ENCODE peak calls at places on chromosomes 13 and 19, in nine cellular contexts. One of them, this sample, is unnamed.

GRCh38 chr13:30307194-30307965 is at the start of gene KATNAL1:
- DNase-seq in retina: peak; percentile 98
- DNase-seq in NCI-H774: peak; percentile 59
- DNase-seq in GM23338: peak; percentile 83
- DNase-seq in CD8-positive, alpha-beta T cell: peak; percentile 80
- DNase-seq in stimulated activated CD4-positive, alpha-beta T cell treated with anti-CD3 and anti-CD28 coated beads, Interleukin-4, amount 100 ng/mL, for 24 hours: peak; percentile 72
- DNase-seq in T-helper 1 cell: peak; percentile 63
- DNase-seq in left lobe of liver: peak; percentile 84
- DNase-seq in T-helper 17 cell: peak; percentile 78
- DNase-seq in this sample: peak; percentile 79

GRCh38 chr13:99269627-99270252 is 11.6 kb upstream of the GPR18 start:
- DNase-seq in T-helper 1 cell: no peak
- DNase-seq in left lobe of liver: no peak
- DNase-seq in T-helper 17 cell: no peak
- DNase-seq in retina: no peak
- DNase-seq in CD8-positive, alpha-beta T cell: no peak
- DNase-seq in stimulated activated CD4-positive, alpha-beta T cell treated with anti-CD3 and anti-CD28 coated beads, Interleukin-4, amount 100 ng/mL, for 24 hours: peak; percentile 35
- DNase-seq in NCI-H774: no peak
- DNase-seq in GM23338: peak; percentile 41
- DNase-seq in this sample: peak; percentile 48

GRCh38 chr13:103188688-103189326 is 122.6 kb upstream of the SLC10A2 start:
- DNase-seq in CD8-positive, alpha-beta T cell: no peak
- DNase-seq in NCI-H774: no peak
- DNase-seq in T-helper 17 cell: no peak
- DNase-seq in stimulated activated CD4-positive, alpha-beta T cell treated with anti-CD3 and anti-CD28 coated beads, Interleukin-4, amount 100 ng/mL, for 24 hours: no peak
- DNase-seq in left lobe of liver: no peak
- DNase-seq in retina: peak; percentile 39
- DNase-seq in GM23338: peak; percentile 57
- DNase-seq in T-helper 1 cell: no peak
- DNase-seq in this sample: no peak

GRCh38 chr13:40170982-40171381 is 495.5 kb downstream of the FOXO1 start:
- DNase-seq in T-helper 17 cell: no peak
- DNase-seq in stimulated activated CD4-positive, alpha-beta T cell treated with anti-CD3 and anti-CD28 coated beads, Interleukin-4, amount 100 ng/mL, for 24 hours: peak; percentile 66
- DNase-seq in retina: no peak
- DNase-seq in GM23338: no peak
- DNase-seq in NCI-H774: no peak
- DNase-seq in CD8-positive, alpha-beta T cell: no peak
- DNase-seq in T-helper 1 cell: no peak
- DNase-seq in left lobe of liver: no peak
- DNase-seq in this sample: no peak

GRCh38 chr13:93226623-93227279 is at the start of gene GPC6:
- DNase-seq in T-helper 17 cell: no peak
- DNase-seq in left lobe of liver: peak; percentile 61
- DNase-seq in T-helper 1 cell: no peak
- DNase-seq in NCI-H774: peak; percentile 50
- DNase-seq in stimulated activated CD4-positive, alpha-beta T cell treated with anti-CD3 and anti-CD28 coated beads, Interleukin-4, amount 100 ng/mL, for 24 hours: no peak
- DNase-seq in CD8-positive, alpha-beta T cell: no peak
- DNase-seq in GM23338: peak; percentile 88
- DNase-seq in retina: no peak
- DNase-seq in this sample: peak; percentile 88

GRCh38 chr19:6232567-6232966 is 47.2 kb downstream of the MLLT1 start:
- DNase-seq in GM23338: no peak
- DNase-seq in retina: no peak
- DNase-seq in left lobe of liver: no peak
- DNase-seq in T-helper 17 cell: no peak
- DNase-seq in T-helper 1 cell: no peak
- DNase-seq in NCI-H774: no peak
- DNase-seq in stimulated activated CD4-positive, alpha-beta T cell treated with anti-CD3 and anti-CD28 coated beads, Interleukin-4, amount 100 ng/mL, for 24 hours: no peak
- DNase-seq in CD8-positive, alpha-beta T cell: no peak
- DNase-seq in this sample: peak; percentile 94

GRCh38 chr19:33268162-33268991 is 34.0 kb downstream of the CEBPA start:
- DNase-seq in T-helper 17 cell: no peak
- DNase-seq in CD8-positive, alpha-beta T cell: no peak
- DNase-seq in GM23338: no peak
- DNase-seq in NCI-H774: no peak
- DNase-seq in T-helper 1 cell: no peak
- DNase-seq in retina: no peak
- DNase-seq in stimulated activated CD4-positive, alpha-beta T cell treated with anti-CD3 and anti-CD28 coated beads, Interleukin-4, amount 100 ng/mL, for 24 hours: no peak
- DNase-seq in left lobe of liver: no peak
- DNase-seq in this sample: no peak

GRCh38 chr19:5447700-5448311 is 7.4 kb upstream of the ZNRF4 start:
- DNase-seq in T-helper 17 cell: no peak
- DNase-seq in NCI-H774: no peak
- DNase-seq in left lobe of liver: no peak
- DNase-seq in GM23338: no peak
- DNase-seq in CD8-positive, alpha-beta T cell: no peak
- DNase-seq in stimulated activated CD4-positive, alpha-beta T cell treated with anti-CD3 and anti-CD28 coated beads, Interleukin-4, amount 100 ng/mL, for 24 hours: no peak
- DNase-seq in T-helper 1 cell: no peak
- DNase-seq in retina: no peak
- DNase-seq in this sample: peak; percentile 16

GRCh38 chr13:21399741-21400140 is 59.4 kb downstream of the ZDHHC20 start:
- DNase-seq in T-helper 1 cell: no peak
- DNase-seq in retina: no peak
- DNase-seq in NCI-H774: no peak
- DNase-seq in T-helper 17 cell: no peak
- DNase-seq in stimulated activated CD4-positive, alpha-beta T cell treated with anti-CD3 and anti-CD28 coated beads, Interleukin-4, amount 100 ng/mL, for 24 hours: no peak
- DNase-seq in CD8-positive, alpha-beta T cell: no peak
- DNase-seq in GM23338: no peak
- DNase-seq in left lobe of liver: no peak
- DNase-seq in this sample: peak; percentile 31

GRCh38 chr19:48510421-48511268 is 990 bp downstream of the LMTK3 start:
- DNase-seq in stimulated activated CD4-positive, alpha-beta T cell treated with anti-CD3 and anti-CD28 coated beads, Interleukin-4, amount 100 ng/mL, for 24 hours: peak; percentile 80
- DNase-seq in NCI-H774: peak; percentile 35
- DNase-seq in T-helper 1 cell: peak; percentile 74
- DNase-seq in left lobe of liver: peak; percentile 64
- DNase-seq in T-helper 17 cell: peak; percentile 56
- DNase-seq in retina: peak; percentile 76
- DNase-seq in GM23338: peak; percentile 92
- DNase-seq in CD8-positive, alpha-beta T cell: peak; percentile 85
- DNase-seq in this sample: peak; percentile 57

GRCh38 chr19:18194554-18195238 is 1.7 kb downstream of the MPV17L2 start:
- DNase-seq in T-helper 17 cell: no peak
- DNase-seq in retina: no peak
- DNase-seq in T-helper 1 cell: peak; percentile 22
- DNase-seq in left lobe of liver: no peak
- DNase-seq in GM23338: peak; percentile 71
- DNase-seq in stimulated activated CD4-positive, alpha-beta T cell treated with anti-CD3 and anti-CD28 coated beads, Interleukin-4, amount 100 ng/mL, for 24 hours: peak; percentile 22
- DNase-seq in CD8-positive, alpha-beta T cell: no peak
- DNase-seq in NCI-H774: no peak
- DNase-seq in this sample: peak; percentile 36